ENCODE peak calls at places on chromosome 20, in nine cellular contexts. W is neural progenitor cell, Z is IMR-90, Q is OCI-LY7, G is keratinocyte, D is HCT116, X is fibroblast of lung, O is GM23248, A is A549. B is an unnamed sample. For H3K4me1, the result is how much of the 10 kb centered on the place peaks cover.

GRCh38 chr20:11582073-11582472 is 335.6 kb upstream of the BTBD3 start:
- DNase-seq in G (no peak), D (no peak), X (no peak), W (no peak), Z (no peak), O (peak), A (no peak), Q (no peak), B (no peak)

GRCh38 chr20:44170796-44171410 is 16.1 kb downstream of the JPH2 start:
- DNase-seq in A (no peak), Q (no peak), D (no peak), W (no peak), O (peak), Z (no peak), G (no peak), X (no peak), B (no peak)

GRCh38 chr20:4814696-4815252 is 93.1 kb downstream of the PRND start:
- DNase-seq in Q (peak), O (no peak), W (no peak), Z (no peak), D (no peak), X (no peak), G (no peak), A (no peak), B (no peak)

GRCh38 chr20:5127859-5128409 is 1.1 kb downstream of the CDS2 start:
- DNase-seq in D (no peak), G (no peak), X (no peak), A (no peak), Z (no peak), Q (no peak), O (peak), W (no peak), B (no peak)

GRCh38 chr20:18101125-18101820 is 36.4 kb upstream of the KAT14 start:
- DNase-seq in O (no peak), D (no peak), W (peak), X (no peak), Q (no peak), Z (no peak), A (no peak), G (no peak), B (no peak)

GRCh38 chr20:60048634-60049578 is 90.7 kb downstream of the CDH26 start:
- DNase-seq in X (no peak), G (no peak), D (no peak), A (no peak), W (no peak), Z (no peak), Q (peak), O (no peak), B (no peak)

GRCh38 chr20:46651091-46651962 is at the start of gene SLC13A3:
- DNase-seq in W (peak), Q (no peak), A (no peak), G (no peak), Z (no peak), X (no peak), O (peak), D (no peak), B (no peak)

GRCh38 chr20:25178563-25179438 is 16.7 kb upstream of the ENTPD6 start:
- DNase-seq in X (peak), Q (peak), G (peak), O (peak), A (peak), Z (peak), D (peak), W (peak), B (peak)

GRCh38 chr20:43409041-43409913 is 48.4 kb upstream of the SRSF6 start:
- DNase-seq in O (peak), A (peak), X (peak), W (peak), Q (peak), D (peak), Z (peak), G (no peak), B (no peak)

GRCh38 chr20:41119593-41120561 is 17.5 kb upstream of the PLCG1 start:
- DNase-seq in A (no peak), O (no peak), Q (no peak), Z (no peak), G (no peak), D (no peak), X (no peak), W (no peak), B (no peak)

DNA sequence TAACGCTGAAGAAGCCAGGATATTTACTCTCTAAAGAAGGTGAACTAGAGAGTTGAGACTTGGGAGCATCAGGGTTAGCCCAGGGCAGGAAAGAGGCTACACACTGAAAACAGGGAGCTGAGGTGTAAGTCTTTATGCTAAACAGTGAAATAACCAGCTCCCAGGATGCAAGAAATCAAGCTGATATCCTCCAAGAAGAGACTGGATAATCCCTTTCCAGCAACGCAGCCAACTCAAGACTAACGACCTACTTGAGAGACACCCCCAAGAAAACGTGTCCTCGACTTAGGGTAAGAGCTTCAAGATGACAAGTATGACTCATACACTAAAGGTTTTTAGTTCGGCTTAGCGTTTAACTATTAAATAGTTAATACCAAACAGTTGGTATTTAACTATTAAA is 202.2 kb downstream of the TASP1 start:
- DNase-seq in D (no peak), Q (no peak), Z (no peak), G (no peak), X (no peak), A (peak), O (no peak), W (no peak), B (no peak)
- H3K4me2 ChIP-seq in D (no peak), Q (no peak), Z (no peak), G (no peak), X (no peak), A (peak), O (no peak), W (no peak), B (no peak)

GRCh38 chr20:32189691-32190607 is 17.6 kb downstream of the PLAGL2 start:
- DNase-seq in D (no peak), G (no peak), Q (no peak), A (no peak), X (peak), Z (peak), O (peak), W (peak), B (no peak)

GRCh38 chr20:32190608-32191415 is 16.7 kb downstream of the PLAGL2 start:
- DNase-seq in W (peak), X (peak), Q (no peak), D (no peak), G (no peak), O (peak), A (no peak), Z (no peak), B (no peak)

GRCh38 chr20:32191422-32191821 is 16.1 kb downstream of the PLAGL2 start:
- DNase-seq in G (no peak), A (no peak), W (no peak), Q (no peak), D (no peak), Z (no peak), X (no peak), O (no peak), B (no peak)

GRCh38 chr20:32191873-32192272 is 15.7 kb downstream of the PLAGL2 start:
- DNase-seq in A (no peak), Z (peak), X (no peak), D (no peak), G (no peak), W (no peak), O (peak), Q (no peak), B (no peak)

DNA sequence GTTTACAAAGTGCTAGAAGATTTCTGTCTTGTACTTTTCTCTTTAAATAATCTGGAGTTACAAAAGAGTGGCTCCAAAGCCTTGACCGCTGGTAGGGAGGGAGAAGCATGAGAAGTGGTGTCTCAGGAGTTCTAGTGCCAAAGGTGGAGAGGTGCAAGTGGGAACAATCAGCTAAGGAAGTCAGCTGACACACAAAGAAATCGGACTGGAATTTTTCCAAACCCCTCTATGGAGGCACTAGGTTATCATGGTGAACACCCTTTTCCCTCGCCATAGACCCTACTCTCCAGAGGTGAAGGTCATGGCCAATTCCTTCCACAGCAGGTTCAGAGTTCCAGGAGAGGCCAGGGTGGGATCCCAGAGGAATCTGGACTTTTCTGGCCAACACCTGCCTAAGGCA is 14.8 kb downstream of the PLAGL2 start:
- DNase-seq in G (no peak), D (no peak), Q (no peak), X (no peak), O (no peak), Z (no peak), W (no peak), A (no peak), B (no peak)
- H3K4me1 ChIP-seq in G (under half), D (under half), Q (under half), X (under half), O (under half), Z (under half), W (under half), A (under half), B (under half)

GRCh38 chr20:53216856-53217576 is 244.9 kb downstream of the TSHZ2 start:
- DNase-seq in G (no peak), Z (no peak), A (peak), X (peak), W (peak), D (peak), Q (peak), O (peak), B (peak)

GRCh38 chr20:53215166-53215565 is 243.0 kb downstream of the TSHZ2 start:
- DNase-seq in O (no peak), A (no peak), G (no peak), X (no peak), Q (no peak), W (no peak), Z (no peak), D (no peak), B (no peak)

GRCh38 chr20:53214392-53214791 is 242.2 kb downstream of the TSHZ2 start:
- DNase-seq in Z (no peak), X (no peak), O (no peak), W (no peak), Q (no peak), G (no peak), D (no peak), A (no peak), B (no peak)

GRCh38 chr20:53220482-53221307 is 248.5 kb downstream of the TSHZ2 start:
- DNase-seq in W (no peak), Z (no peak), G (no peak), O (peak), A (no peak), Q (no peak), D (no peak), X (no peak), B (no peak)

GRCh38 chr20:53216478-53216855 is 244.3 kb downstream of the TSHZ2 start:
- DNase-seq in Z (no peak), A (no peak), W (no peak), X (no peak), G (no peak), Q (no peak), O (no peak), D (no peak), B (no peak)
- H3K4me2 ChIP-seq in Z (no peak), A (no peak), W (peak), X (no peak), G (no peak), Q (peak), O (peak), D (no peak), B (no peak)

DNA sequence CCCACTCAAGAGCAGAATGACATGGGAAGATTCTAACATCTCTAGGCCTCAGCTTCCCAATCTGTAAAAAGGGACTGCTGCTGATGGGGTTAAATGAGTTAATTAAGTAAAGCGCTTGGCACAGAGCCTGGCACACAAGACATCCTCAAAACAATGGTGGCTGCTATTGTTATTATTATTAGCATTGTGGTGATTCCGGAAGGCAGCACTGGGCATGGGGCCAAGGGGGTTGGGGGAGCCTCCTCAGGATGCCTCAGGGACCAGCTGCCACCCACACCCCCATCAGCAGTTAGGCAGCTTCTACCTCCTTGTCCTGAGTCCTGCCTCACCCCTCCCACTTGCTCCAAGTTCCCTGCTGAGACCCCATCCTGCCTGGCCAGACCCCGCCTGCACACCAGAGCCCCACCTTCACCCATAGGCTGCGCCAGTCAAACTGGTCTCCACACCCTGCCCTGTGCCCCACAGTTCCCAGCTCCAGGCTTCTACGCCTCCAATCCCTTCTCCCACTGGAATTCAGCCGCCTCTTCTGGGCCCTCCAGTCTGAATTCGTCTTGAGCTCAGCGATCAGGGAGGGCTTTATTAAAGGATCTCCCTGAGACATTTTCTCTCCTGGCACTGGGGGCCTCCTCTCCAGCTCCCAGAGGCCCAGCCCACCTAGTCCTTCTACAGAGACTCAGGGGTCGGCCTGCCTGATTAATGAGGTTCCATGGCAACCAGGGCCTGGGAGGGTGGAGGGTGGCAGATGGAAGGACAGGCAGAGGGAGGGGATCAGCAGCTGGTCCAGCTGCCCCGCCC is 1.5 kb downstream of the E2F1 start:
- DNase-seq in X (no peak), Z (no peak), W (peak), G (no peak), Q (peak), A (no peak), D (no peak), O (no peak), B (peak)
- H3K4me1 ChIP-seq in X (under half), Z (under half), W (under half), G (under half), Q (half or more), A (under half), D (under half), O (under half), B (under half)